ENCODE peak calls at places on chromosomes 16 and 17, in eight cellular contexts. G is HCT116, S is fibroblast of pulmonary artery, F is H1, N is mesendoderm, T is PC-3, Y is kidney epithelial cell, C is esophagus muscularis mucosa. E is an unnamed sample.

GRCh38 chr17:2695243-2695960 is 16.2 kb downstream of the CLUH start:
- DNase-seq in S (no peak), T (no peak), N (no peak), G (no peak), C (no peak), Y (no peak), F (no peak), E (peak)

GRCh38 chr17:77884967-77885641 is 73.4 kb upstream of the TNRC6C start:
- DNase-seq in S (no peak), C (no peak), G (no peak), T (no peak), F (no peak), Y (no peak), N (no peak), E (no peak)

GRCh38 chr16:54847207-54847606 is 83.5 kb upstream of the IRX5 start:
- DNase-seq in Y (peak), G (no peak), T (no peak), S (no peak), N (no peak), F (no peak), C (no peak), E (no peak)

GRCh38 chr17:28846231-28846630 is 3.6 kb upstream of the FAM222B start:
- DNase-seq in C (no peak), S (no peak), T (peak), F (no peak), N (no peak), Y (no peak), G (no peak), E (no peak)

GRCh38 chr16:3050487-3050886 is 4.1 kb downstream of the MMP25 start:
- DNase-seq in G (no peak), S (no peak), Y (no peak), F (no peak), N (no peak), C (no peak), T (no peak), E (no peak)

GRCh38 chr17:68238894-68239293 is 8.9 kb upstream of the AMZ2 start:
- DNase-seq in F (no peak), N (no peak), S (no peak), Y (no peak), C (no peak), G (no peak), T (no peak), E (no peak)

GRCh38 chr17:27158390-27158789 is 135.5 kb upstream of the WSB1 start:
- DNase-seq in C (no peak), G (no peak), F (no peak), T (no peak), N (no peak), Y (no peak), S (no peak), E (no peak)

GRCh38 chr17:49690256-49690655 is 12.4 kb upstream of the SPOP start:
- DNase-seq in Y (no peak), S (no peak), G (no peak), C (no peak), T (no peak), N (no peak), F (no peak), E (no peak)

GRCh38 chr17:34306466-34306865 is 12.8 kb upstream of the CCL8 start:
- DNase-seq in G (no peak), C (peak), T (peak), F (peak), Y (no peak), N (peak), S (peak), E (no peak)

GRCh38 chr16:73054131-73054496 is 6.2 kb upstream of the ZFHX3 start:
- DNase-seq in T (no peak), F (no peak), N (no peak), S (no peak), Y (no peak), G (no peak), C (no peak), E (peak)
- H3K4me3 ChIP-seq in T (peak), F (no peak), N (no peak), S (no peak), Y (no peak), G (peak), C (no peak), E (no peak)

GRCh38 chr16:83717308-83717707 is 90.5 kb upstream of the HSBP1 start:
- DNase-seq in G (no peak), Y (no peak), N (peak), T (no peak), S (no peak), C (no peak), F (peak), E (no peak)
- H3K4me3 ChIP-seq in G (no peak), Y (no peak), N (no peak), T (no peak), S (no peak), C (no peak), F (no peak), E (no peak)

GRCh38 chr17:1201132-1201702 is 21.4 kb upstream of the ABR start:
- DNase-seq in F (no peak), Y (no peak), S (no peak), C (peak), T (no peak), G (no peak), N (no peak), E (peak)

GRCh38 chr17:1203967-1204291 is 24.1 kb upstream of the ABR start:
- DNase-seq in T (no peak), Y (no peak), N (no peak), C (no peak), F (no peak), G (no peak), S (no peak), E (no peak)

GRCh38 chr17:1200440-1200839 is 20.7 kb upstream of the ABR start:
- DNase-seq in N (no peak), F (no peak), T (no peak), S (no peak), Y (no peak), G (no peak), C (peak), E (peak)

GRCh38 chr17:1206016-1206787 is 26.4 kb upstream of the ABR start:
- DNase-seq in Y (no peak), N (no peak), T (no peak), G (no peak), F (no peak), S (no peak), C (no peak), E (peak)

DNA sequence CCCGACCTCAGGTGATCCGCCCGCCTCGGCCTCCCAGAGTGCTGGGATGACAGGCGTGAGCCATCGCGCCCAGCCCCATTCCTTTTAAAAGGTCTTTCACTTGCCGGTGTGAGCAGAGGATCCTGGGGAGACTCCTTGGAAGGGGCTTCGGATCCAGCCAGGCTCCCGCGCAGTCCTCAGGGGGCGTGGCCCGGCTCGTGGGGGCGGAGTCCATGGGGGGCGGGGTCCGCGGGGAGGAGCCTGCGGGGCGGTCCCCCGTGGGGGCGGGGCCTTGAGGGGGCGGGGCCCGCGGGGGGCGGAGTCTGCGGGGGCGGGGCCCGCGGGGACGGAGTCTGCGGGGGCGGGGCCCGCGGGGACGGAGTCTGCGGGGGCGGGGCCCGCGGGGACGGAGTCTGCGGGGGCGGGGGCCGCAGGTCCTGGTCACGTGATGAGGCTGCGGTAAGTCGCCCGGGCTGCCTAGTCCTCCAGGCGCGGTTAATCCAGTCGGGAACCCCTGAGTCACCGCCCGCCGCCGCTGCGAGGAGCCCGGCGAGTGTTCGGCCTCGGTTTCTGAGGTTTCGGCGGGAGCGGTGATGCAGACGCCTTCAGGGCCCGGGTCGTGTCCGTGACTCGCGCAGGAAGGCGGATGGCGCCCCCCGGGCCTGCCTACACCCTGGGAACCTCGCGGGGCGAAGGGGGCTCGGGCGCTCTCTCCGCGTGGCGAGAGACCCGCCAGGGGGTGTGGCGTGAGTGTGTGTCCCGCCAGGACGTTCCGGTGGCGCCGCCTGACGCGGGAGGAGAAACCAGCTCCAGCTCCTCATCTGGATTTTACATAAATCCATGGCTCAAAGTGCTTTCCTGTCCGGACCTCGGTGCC is 23.6 kb upstream of the ABR start:
- DNase-seq in Y (no peak), S (peak), T (peak), F (peak), C (no peak), N (peak), G (no peak), E (peak)
- H3K4me3 ChIP-seq in Y (peak), S (peak), T (peak), F (peak), C (peak), N (peak), G (peak), E (peak)

DNA sequence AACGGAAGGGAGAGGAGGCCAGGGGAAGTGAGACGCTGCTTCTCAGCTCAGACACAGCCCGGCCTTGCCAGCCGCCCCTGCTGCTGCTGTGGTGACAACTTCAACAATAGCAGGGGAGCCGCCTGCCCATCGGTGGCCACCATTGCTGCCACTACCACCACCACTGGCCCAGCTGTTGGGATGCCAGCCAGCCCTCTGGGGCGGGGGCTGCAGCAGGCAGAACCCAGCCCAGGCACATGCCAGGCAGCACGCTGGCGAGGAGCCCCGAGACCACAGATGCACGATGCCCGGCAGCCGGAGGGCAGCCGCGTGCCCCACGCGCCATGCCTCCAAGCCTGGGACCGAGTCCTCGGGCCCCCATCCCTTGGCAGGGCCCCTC is 7.3 kb downstream of the DOK4 start:
- DNase-seq in G (no peak), T (no peak), C (no peak), F (peak), S (no peak), Y (no peak), N (no peak), E (peak)
- H3K4me3 ChIP-seq in G (no peak), T (no peak), C (peak), F (peak), S (peak), Y (peak), N (peak), E (peak)

GRCh38 chr16:90046971-90047713 is 27.9 kb upstream of the DBNDD1 start:
- DNase-seq in C (no peak), T (no peak), Y (no peak), F (peak), S (peak), G (no peak), N (no peak), E (peak)
- H3K4me3 ChIP-seq in C (peak), T (no peak), Y (peak), F (peak), S (peak), G (no peak), N (no peak), E (peak)

GRCh38 chr17:39638317-39638716 is 1.4 kb downstream of the STARD3 start:
- DNase-seq in F (no peak), S (no peak), G (no peak), N (no peak), C (no peak), Y (no peak), T (no peak), E (no peak)
- H3K4me3 ChIP-seq in F (peak), S (peak), G (peak), N (no peak), C (peak), Y (no peak), T (peak), E (no peak)

GRCh38 chr16:82735176-82735575 is 108.4 kb downstream of the CDH13 start:
- DNase-seq in G (no peak), C (no peak), N (no peak), S (peak), Y (no peak), T (no peak), F (no peak), E (no peak)

GRCh38 chr16:82738699-82739098 is 111.9 kb downstream of the CDH13 start:
- DNase-seq in C (no peak), S (peak), G (no peak), F (no peak), Y (no peak), T (peak), N (peak), E (no peak)

GRCh38 chr16:82732461-82732860 is 105.7 kb downstream of the CDH13 start:
- DNase-seq in Y (no peak), S (no peak), F (no peak), T (no peak), C (no peak), G (no peak), N (no peak), E (no peak)

GRCh38 chr16:82735696-82736095 is 108.9 kb downstream of the CDH13 start:
- DNase-seq in F (no peak), Y (no peak), G (no peak), S (peak), N (no peak), T (no peak), C (no peak), E (peak)

GRCh38 chr16:82736161-82736697 is 109.5 kb downstream of the CDH13 start:
- DNase-seq in F (no peak), S (no peak), Y (no peak), C (no peak), T (no peak), N (no peak), G (no peak), E (no peak)
- H3K4me3 ChIP-seq in F (no peak), S (no peak), Y (no peak), C (no peak), T (no peak), N (no peak), G (no peak), E (peak)

GRCh38 chr17:7561589-7562207 is at the start of gene SENP3:
- DNase-seq in N (peak), F (peak), G (peak), Y (no peak), C (peak), T (peak), S (peak), E (peak)

GRCh38 chr17:7561028-7561575 is 617 bp upstream of the SENP3 start:
- DNase-seq in T (peak), G (peak), N (peak), S (peak), F (peak), C (peak), Y (no peak), E (peak)

GRCh38 chr17:7562208-7562605 is 488 bp downstream of the SENP3 start:
- DNase-seq in T (no peak), G (no peak), F (no peak), C (no peak), Y (no peak), N (no peak), S (no peak), E (peak)

GRCh38 chr17:7560172-7561027 is 1.3 kb upstream of the SENP3 start:
- DNase-seq in G (no peak), C (no peak), N (peak), T (peak), S (peak), Y (no peak), F (peak), E (peak)

GRCh38 chr17:7563115-7563869 is 1.6 kb downstream of the SENP3 start:
- DNase-seq in F (no peak), G (no peak), T (no peak), S (no peak), N (no peak), C (no peak), Y (no peak), E (no peak)
- H3K4me3 ChIP-seq in F (no peak), G (peak), T (peak), S (peak), N (no peak), C (peak), Y (peak), E (peak)

DNA sequence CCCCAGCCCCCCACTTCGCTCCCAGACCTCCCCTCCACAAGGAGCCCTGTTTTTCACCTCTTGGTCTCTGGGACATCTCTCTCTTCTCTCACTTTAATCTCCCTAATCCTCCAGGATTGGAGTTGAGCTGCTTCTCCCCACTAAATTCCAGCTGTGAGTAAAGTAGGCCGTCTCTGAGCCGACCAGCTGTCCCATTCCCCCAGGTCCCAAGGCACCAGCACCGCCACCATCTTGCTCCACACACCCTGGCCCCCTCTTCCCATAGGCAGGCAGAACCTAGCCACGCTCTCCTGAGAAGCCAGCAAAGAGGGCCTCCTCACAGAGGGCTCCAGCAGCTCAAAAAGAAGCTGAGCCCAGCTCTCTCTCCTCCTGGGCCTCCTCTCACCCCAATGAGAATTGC is 862 bp downstream of the DLG4 start:
- DNase-seq in C (no peak), Y (no peak), T (no peak), N (no peak), F (no peak), S (no peak), G (no peak), E (no peak)
- H3K4me3 ChIP-seq in C (no peak), Y (no peak), T (no peak), N (no peak), F (no peak), S (no peak), G (no peak), E (no peak)